ENCODE peak calls at places on chromosome X, in four cellular contexts. One of them, this sample, is unnamed. For H3K4me1, the result is how much of the 10 kb centered on the place peaks cover.

GRCh38 chrX:119758682-119759332 is 419 bp downstream of the SOWAHD start:
- DNase-seq in fibroblast of lung: no peak
- DNase-seq in tibial artery: no peak
- DNase-seq in transverse colon: peak
- DNase-seq in this sample: no peak

GRCh38 chrX:79361192-79361870 is 5.8 kb downstream of the ITM2A start:
- DNase-seq in transverse colon: no peak
- DNase-seq in tibial artery: no peak
- DNase-seq in fibroblast of lung: no peak
- DNase-seq in this sample: no peak

GRCh38 chrX:134679644-134680043 is 21.4 kb upstream of the PLAC1 start:
- DNase-seq in transverse colon: no peak
- DNase-seq in fibroblast of lung: no peak
- DNase-seq in tibial artery: no peak
- DNase-seq in this sample: no peak

GRCh38 chrX:112630187-112630586 is 49.6 kb downstream of the LHFPL1 start:
- DNase-seq in fibroblast of lung: no peak
- DNase-seq in tibial artery: no peak
- DNase-seq in transverse colon: no peak
- DNase-seq in this sample: no peak

GRCh38 chrX:154481195-154481594 is 2.1 kb upstream of the LAGE3 start:
- DNase-seq in transverse colon: no peak
- DNase-seq in tibial artery: no peak
- DNase-seq in fibroblast of lung: no peak
- DNase-seq in this sample: no peak

GRCh38 chrX:150504399-150505186 is 63.8 kb upstream of the MTM1 start:
- DNase-seq in tibial artery: no peak
- DNase-seq in transverse colon: no peak
- DNase-seq in fibroblast of lung: no peak
- DNase-seq in this sample: no peak

GRCh38 chrX:65674351-65674893 is 7.0 kb downstream of the MSN start:
- DNase-seq in transverse colon: no peak
- DNase-seq in fibroblast of lung: no peak
- DNase-seq in tibial artery: no peak
- DNase-seq in this sample: no peak

GRCh38 chrX:100376581-100376980 is 33.5 kb downstream of the PCDH19 start:
- DNase-seq in fibroblast of lung: no peak
- DNase-seq in tibial artery: no peak
- DNase-seq in transverse colon: no peak
- DNase-seq in this sample: no peak

GRCh38 chrX:22365460-22365859 is 92.7 kb downstream of the CBLL2 start:
- DNase-seq in transverse colon: no peak
- DNase-seq in tibial artery: no peak
- DNase-seq in fibroblast of lung: peak
- DNase-seq in this sample: no peak

GRCh38 chrX:35115205-35115604 is 172.6 kb downstream of the FAM47B start:
- DNase-seq in transverse colon: no peak
- DNase-seq in fibroblast of lung: peak
- DNase-seq in tibial artery: no peak
- DNase-seq in this sample: no peak

GRCh38 chrX:87067795-87068194 is 449.8 kb upstream of the KLHL4 start:
- DNase-seq in transverse colon: no peak
- DNase-seq in tibial artery: no peak
- DNase-seq in fibroblast of lung: no peak
- DNase-seq in this sample: no peak

GRCh38 chrX:39853417-39853816 is 244.3 kb downstream of the BCOR start:
- DNase-seq in transverse colon: no peak
- DNase-seq in tibial artery: no peak
- DNase-seq in fibroblast of lung: no peak
- DNase-seq in this sample: no peak

GRCh38 chrX:39855748-39856129 is 242.0 kb downstream of the BCOR start:
- DNase-seq in fibroblast of lung: peak
- DNase-seq in tibial artery: no peak
- DNase-seq in transverse colon: peak
- DNase-seq in this sample: no peak

GRCh38 chrX:39857780-39858179 is 240.0 kb downstream of the BCOR start:
- DNase-seq in tibial artery: no peak
- DNase-seq in fibroblast of lung: no peak
- DNase-seq in transverse colon: no peak
- DNase-seq in this sample: no peak

GRCh38 chrX:39854772-39855747 is 242.7 kb downstream of the BCOR start:
- DNase-seq in fibroblast of lung: no peak
- DNase-seq in tibial artery: no peak
- DNase-seq in transverse colon: peak
- DNase-seq in this sample: no peak

DNA sequence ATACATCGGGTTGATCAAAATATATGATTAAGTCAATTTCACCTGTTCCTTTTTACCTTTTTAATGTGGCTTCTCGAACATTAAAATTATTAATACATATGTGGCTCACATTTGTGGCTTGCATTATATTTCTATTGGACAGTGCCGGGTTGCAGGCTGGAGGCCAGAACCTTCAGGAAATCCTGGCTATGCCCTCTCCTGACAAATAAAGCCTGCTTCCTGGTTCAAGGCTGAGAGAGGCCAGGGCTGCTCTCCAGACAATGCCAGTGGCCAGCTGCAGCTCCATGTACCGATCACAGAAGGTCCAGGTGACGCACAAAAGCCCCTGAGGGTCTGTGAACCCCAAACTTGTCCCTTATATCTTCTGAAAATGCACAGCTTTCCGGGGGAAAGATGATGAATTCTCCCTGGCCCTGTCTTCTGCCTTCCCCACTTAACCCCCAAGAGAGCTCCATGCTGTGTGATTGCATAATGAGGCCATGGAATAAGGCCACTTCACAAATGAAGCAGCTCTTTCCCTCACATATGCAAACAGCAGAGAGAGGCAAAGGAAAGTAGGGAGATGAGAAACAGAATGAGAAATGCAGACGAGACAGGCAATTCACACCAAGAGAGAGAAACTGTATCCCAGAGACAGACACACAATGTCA is 241.2 kb downstream of the BCOR start:
- DNase-seq in transverse colon: no peak
- DNase-seq in fibroblast of lung: no peak
- DNase-seq in tibial artery: no peak
- DNase-seq in this sample: no peak
- H3K4me1 ChIP-seq in transverse colon: under half
- H3K4me1 ChIP-seq in fibroblast of lung: under half
- H3K4me1 ChIP-seq in tibial artery: under half
- H3K4me1 ChIP-seq in this sample: under half

GRCh38 chrX:6989858-6990257 is 157.7 kb upstream of the STS start:
- DNase-seq in transverse colon: no peak
- DNase-seq in fibroblast of lung: no peak
- DNase-seq in tibial artery: no peak
- DNase-seq in this sample: no peak

GRCh38 chrX:6981718-6982406 is 165.7 kb upstream of the STS start:
- DNase-seq in transverse colon: no peak
- DNase-seq in tibial artery: no peak
- DNase-seq in fibroblast of lung: no peak
- DNase-seq in this sample: no peak

GRCh38 chrX:6990552-6991193 is 156.8 kb upstream of the STS start:
- DNase-seq in fibroblast of lung: no peak
- DNase-seq in transverse colon: no peak
- DNase-seq in tibial artery: no peak
- DNase-seq in this sample: no peak

DNA sequence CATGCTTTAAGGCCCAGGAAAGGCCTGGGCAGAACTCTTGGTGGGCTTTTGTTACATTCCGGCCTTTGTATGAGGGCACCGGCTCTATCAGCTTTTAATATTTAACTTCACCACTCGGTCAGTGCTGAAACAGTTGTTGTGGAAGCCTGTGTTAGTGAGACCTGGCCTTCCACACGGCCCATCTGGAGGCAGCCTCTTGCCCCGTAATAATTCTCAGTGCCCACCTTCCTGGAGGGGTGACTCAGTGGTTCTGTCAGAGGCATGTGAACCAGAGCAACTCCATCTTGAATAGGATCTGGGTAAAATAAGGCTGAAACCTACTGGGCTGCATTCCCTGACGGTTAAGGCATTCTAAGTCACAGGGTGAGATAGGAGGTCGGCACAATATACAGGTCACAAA is 162.0 kb upstream of the STS start:
- DNase-seq in transverse colon: no peak
- DNase-seq in fibroblast of lung: no peak
- DNase-seq in tibial artery: no peak
- DNase-seq in this sample: no peak
- H3K4me1 ChIP-seq in transverse colon: under half
- H3K4me1 ChIP-seq in fibroblast of lung: under half
- H3K4me1 ChIP-seq in tibial artery: under half
- H3K4me1 ChIP-seq in this sample: under half

DNA sequence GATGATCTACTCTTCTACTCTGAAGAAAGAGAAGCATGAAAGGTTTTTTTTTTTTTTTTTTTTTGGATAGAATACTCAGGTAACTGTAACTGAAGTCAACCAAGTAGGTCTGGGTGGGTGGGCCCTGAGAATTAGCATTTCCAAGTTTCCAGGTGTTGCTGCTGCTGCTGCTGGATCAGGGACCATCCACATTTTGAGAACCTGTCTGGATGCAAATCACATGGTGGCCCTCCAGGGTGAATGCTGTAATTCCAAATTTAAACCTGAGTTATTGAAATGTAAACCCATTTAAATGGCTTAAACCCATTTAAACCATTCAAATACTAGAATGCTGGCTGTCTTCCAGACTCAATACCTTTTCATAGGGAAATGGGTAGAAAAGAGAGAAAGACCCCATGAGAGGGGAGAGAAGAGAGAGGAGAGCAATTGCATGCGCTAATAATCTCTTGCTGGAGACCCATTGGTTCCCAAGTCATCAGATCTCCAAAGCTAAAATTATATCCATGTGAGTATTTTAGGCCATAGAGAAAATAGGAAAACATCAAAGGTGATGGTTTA is 17.6 kb downstream of the SUPT20HL1 start:
- DNase-seq in tibial artery: no peak
- DNase-seq in transverse colon: no peak
- DNase-seq in fibroblast of lung: no peak
- DNase-seq in this sample: no peak
- H3K4me1 ChIP-seq in tibial artery: under half
- H3K4me1 ChIP-seq in transverse colon: under half
- H3K4me1 ChIP-seq in fibroblast of lung: under half
- H3K4me1 ChIP-seq in this sample: under half

GRCh38 chrX:9532349-9532748 is 67.5 kb downstream of the TBL1X start:
- DNase-seq in fibroblast of lung: no peak
- DNase-seq in tibial artery: no peak
- DNase-seq in transverse colon: no peak
- DNase-seq in this sample: no peak
- H3K4me1 ChIP-seq in fibroblast of lung: under half
- H3K4me1 ChIP-seq in tibial artery: under half
- H3K4me1 ChIP-seq in transverse colon: under half
- H3K4me1 ChIP-seq in this sample: under half

GRCh38 chrX:41238543-41238942 is 95.4 kb upstream of the DDX3X start:
- DNase-seq in tibial artery: no peak
- DNase-seq in transverse colon: no peak
- DNase-seq in fibroblast of lung: peak
- DNase-seq in this sample: no peak
- H3K4me1 ChIP-seq in tibial artery: under half
- H3K4me1 ChIP-seq in transverse colon: under half
- H3K4me1 ChIP-seq in fibroblast of lung: under half
- H3K4me1 ChIP-seq in this sample: under half

GRCh38 chrX:45756562-45756961 is 555.9 kb upstream of the DIPK2B start:
- DNase-seq in fibroblast of lung: no peak
- DNase-seq in transverse colon: no peak
- DNase-seq in tibial artery: no peak
- DNase-seq in this sample: no peak
- H3K4me1 ChIP-seq in fibroblast of lung: under half
- H3K4me1 ChIP-seq in transverse colon: under half
- H3K4me1 ChIP-seq in tibial artery: under half
- H3K4me1 ChIP-seq in this sample: under half

DNA sequence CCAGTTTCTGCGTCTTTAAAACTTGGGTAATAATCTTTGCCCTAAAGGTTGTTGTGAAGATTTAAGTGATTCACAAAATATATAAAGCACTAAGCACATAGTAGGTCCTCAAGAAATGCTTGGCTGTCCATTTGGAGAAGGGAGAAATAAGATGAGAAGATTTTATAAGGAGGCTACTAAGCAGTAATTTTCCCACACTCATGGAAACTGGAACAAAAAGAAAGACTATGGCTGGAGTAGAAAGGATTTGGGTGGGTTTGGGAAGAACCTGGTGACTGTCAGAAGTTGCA is 47.0 kb downstream of the PRPS1 start:
- DNase-seq in fibroblast of lung: no peak
- DNase-seq in transverse colon: no peak
- DNase-seq in tibial artery: no peak
- DNase-seq in this sample: no peak
- H3K4me1 ChIP-seq in fibroblast of lung: under half
- H3K4me1 ChIP-seq in transverse colon: under half
- H3K4me1 ChIP-seq in tibial artery: under half
- H3K4me1 ChIP-seq in this sample: under half

DNA sequence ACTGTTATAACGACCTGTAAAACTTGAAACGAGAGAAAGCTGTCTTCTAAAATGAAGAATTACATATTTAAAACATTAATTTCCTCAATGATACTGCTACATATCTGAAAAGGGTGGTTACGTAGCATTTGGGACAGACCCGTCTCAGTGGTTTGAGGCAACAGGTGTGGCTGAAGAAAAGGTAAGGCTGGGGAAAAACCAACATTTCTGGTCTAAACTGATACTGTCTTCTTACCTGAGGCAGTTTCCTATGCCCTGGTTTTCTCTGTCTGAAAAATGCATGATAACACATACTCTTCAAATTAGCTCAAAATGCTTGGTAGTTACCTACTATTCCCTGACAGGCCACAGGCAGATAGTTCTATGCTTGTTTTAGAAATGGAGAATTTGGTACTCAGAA is 30.4 kb downstream of the PLS3 start:
- DNase-seq in transverse colon: no peak
- DNase-seq in tibial artery: no peak
- DNase-seq in fibroblast of lung: no peak
- DNase-seq in this sample: no peak
- H3K4me1 ChIP-seq in transverse colon: under half
- H3K4me1 ChIP-seq in tibial artery: under half
- H3K4me1 ChIP-seq in fibroblast of lung: under half
- H3K4me1 ChIP-seq in this sample: under half

GRCh38 chrX:139113682-139114081 is 402.2 kb upstream of the FGF13 start:
- DNase-seq in transverse colon: no peak
- DNase-seq in tibial artery: no peak
- DNase-seq in fibroblast of lung: no peak
- DNase-seq in this sample: no peak

DNA sequence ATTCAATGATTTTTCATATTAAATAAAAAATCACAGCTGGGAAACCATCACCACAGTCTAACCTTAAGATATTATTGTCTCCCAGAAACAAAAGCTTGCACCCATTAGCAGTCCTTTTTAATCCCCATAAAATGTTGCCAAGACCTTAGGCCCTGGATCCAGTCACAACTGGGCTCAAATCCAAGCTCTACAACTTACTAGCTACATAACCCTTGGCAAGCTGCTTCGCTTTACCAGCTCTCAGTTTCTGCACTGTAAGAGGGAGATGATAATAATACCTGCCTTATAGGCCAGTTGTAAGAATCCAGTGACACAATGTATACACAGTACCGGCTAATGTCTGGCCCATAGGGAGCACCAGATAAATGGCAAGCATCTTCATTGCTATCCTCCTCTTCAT is 400.9 kb upstream of the FGF13 start:
- DNase-seq in tibial artery: no peak
- DNase-seq in fibroblast of lung: peak
- DNase-seq in transverse colon: no peak
- DNase-seq in this sample: no peak
- H3K4me1 ChIP-seq in tibial artery: under half
- H3K4me1 ChIP-seq in fibroblast of lung: under half
- H3K4me1 ChIP-seq in transverse colon: under half
- H3K4me1 ChIP-seq in this sample: under half

GRCh38 chrX:148270499-148270898 is 229.9 kb upstream of the AFF2 start:
- DNase-seq in tibial artery: no peak
- DNase-seq in fibroblast of lung: no peak
- DNase-seq in transverse colon: no peak
- DNase-seq in this sample: no peak
- H3K4me1 ChIP-seq in tibial artery: under half
- H3K4me1 ChIP-seq in fibroblast of lung: under half
- H3K4me1 ChIP-seq in transverse colon: under half
- H3K4me1 ChIP-seq in this sample: under half

This sample was measured in gastrocnemius medialis.